ENCODE peak calls at places on chromosomes 13 and 19, in five cellular contexts. U is M059J, V is endothelial cell, P is hepatic stellate cell, F is adrenal gland. T is an unnamed sample.

GRCh38 chr13:92657565-92657964 is 569.0 kb upstream of the GPC6 start:
- DNase-seq in U (no peak), F (no peak), P (no peak), V (no peak), T (no peak)

GRCh38 chr13:24617394-24618218 is 62.6 kb upstream of the ATP12A start:
- DNase-seq in U (no peak), P (no peak), F (no peak), V (no peak), T (no peak)

GRCh38 chr19:55621673-55622231 is 2.6 kb downstream of the ZNF784 start:
- DNase-seq in P (no peak), V (no peak), U (no peak), F (peak), T (no peak)

GRCh38 chr13:80235559-80236296 is 105.2 kb downstream of the SPRY2 start:
- DNase-seq in F (no peak), V (no peak), U (peak), P (no peak), T (no peak)

GRCh38 chr19:50638576-50638975 is 1.1 kb downstream of the SYT3 start:
- DNase-seq in P (no peak), U (no peak), F (no peak), V (no peak), T (no peak)

GRCh38 chr13:20359335-20359734 is 127.2 kb upstream of the GJB6 start:
- DNase-seq in V (no peak), P (peak), F (no peak), U (peak), T (no peak)

GRCh38 chr19:20858218-20858617 is 64.8 kb upstream of the ZNF85 start:
- DNase-seq in F (no peak), V (no peak), U (peak), P (no peak), T (no peak)

GRCh38 chr13:39038569-39038898 is 278 bp downstream of the NHLRC3 start:
- DNase-seq in V (no peak), U (peak), P (peak), F (peak), T (no peak)

GRCh38 chr19:52959613-52960295 is 2.9 kb downstream of the ZNF816 start:
- DNase-seq in P (no peak), F (no peak), U (no peak), V (no peak), T (no peak)

T was measured in naive thymus-derived CD4-positive, alpha-beta T cell.